ENCODE peak calls at places on chromosomes 3 and 15, in ten cellular contexts. S is fibroblast of pulmonary artery, X is cardiac muscle cell, E is fibroblast of mammary gland, D is fibroblast of lung, C is GM12878, J is astrocyte of the spinal cord, U is K562, O is dorsolateral prefrontal cortex, B is cardiac fibroblast. P is an unnamed sample.
A peak's percentile ranks its signal among the peaks of the same experiment; 100 is the strongest.

GRCh38 chr3:145182196-145182911 is 978.6 kb downstream of the PLOD2 start:
- DNase-seq in S (no peak), X (no peak), E (peak; percentile 47), D (no peak), C (no peak), J (peak; percentile 21), U (no peak), O (no peak), B (peak; percentile 3), P (no peak)

GRCh38 chr15:67329984-67330733 is 75.6 kb downstream of the IQCH start:
- DNase-seq in S (peak; percentile 8), X (no peak), E (no peak), D (no peak), C (no peak), J (no peak), U (no peak), O (no peak), B (no peak), P (no peak)

GRCh38 chr15:75029378-75030022 is 6.1 kb downstream of the PPCDC start:
- DNase-seq in S (peak; percentile 91), X (peak; percentile 92), E (peak; percentile 87), D (peak; percentile 67), C (no peak), J (peak; percentile 81), U (peak; percentile 82), O (peak; percentile 96), B (peak; percentile 91), P (peak; percentile 95)

GRCh38 chr3:53230041-53230621 is 25.7 kb downstream of the TKT start:
- DNase-seq in S (no peak), X (no peak), E (no peak), D (no peak), C (no peak), J (no peak), U (no peak), O (no peak), B (no peak), P (no peak)

GRCh38 chr15:78752492-78753358 is 58.5 kb downstream of the ADAMTS7 start:
- DNase-seq in S (no peak), X (no peak), E (no peak), D (no peak), C (no peak), J (no peak), U (no peak), O (peak; percentile 6), B (no peak), P (peak; percentile 86)

GRCh38 chr3:148955544-148956346 is 35.6 kb upstream of the GYG1 start:
- DNase-seq in S (peak; percentile 93), X (peak; percentile 81), E (peak; percentile 93), D (peak; percentile 95), C (no peak), J (peak; percentile 95), U (no peak), O (no peak), B (peak; percentile 95), P (peak; percentile 66)

GRCh38 chr3:11306815-11307589 is 34.8 kb downstream of the ATG7 start:
- DNase-seq in S (peak; percentile 58), X (peak; percentile 26), E (no peak), D (peak; percentile 71), C (no peak), J (peak; percentile 37), U (no peak), O (no peak), B (peak; percentile 29), P (no peak)

GRCh38 chr3:42556089-42556632 is 25.6 kb downstream of the SEC22C start:
- DNase-seq in S (no peak), X (no peak), E (no peak), D (no peak), C (no peak), J (no peak), U (no peak), O (no peak), B (no peak), P (no peak)

GRCh38 chr3:159807137-159808028 is 181.3 kb upstream of the IL12A start:
- DNase-seq in S (no peak), X (no peak), E (no peak), D (no peak), C (no peak), J (no peak), U (no peak), O (no peak), B (no peak), P (no peak)

GRCh38 chr3:179697933-179698332 is 45.1 kb downstream of the USP13 start:
- DNase-seq in S (no peak), X (no peak), E (no peak), D (no peak), C (no peak), J (no peak), U (no peak), O (no peak), B (no peak), P (no peak)

GRCh38 chr15:70093070-70093469 is 4.6 kb downstream of the TLE3 start:
- DNase-seq in S (peak; percentile 66), X (no peak), E (no peak), D (no peak), C (no peak), J (no peak), U (no peak), O (no peak), B (no peak), P (no peak)

GRCh38 chr3:13623101-13623654 is 74.3 kb downstream of the FBLN2 start:
- DNase-seq in S (peak; percentile 3), X (peak; percentile 27), E (no peak), D (peak; percentile 54), C (no peak), J (peak; percentile 19), U (peak; percentile 45), O (no peak), B (no peak), P (peak; percentile 21)

GRCh38 chr3:4241595-4242170 is 61.5 kb upstream of the SETMAR start:
- DNase-seq in S (no peak), X (no peak), E (no peak), D (no peak), C (no peak), J (no peak), U (no peak), O (no peak), B (no peak), P (peak; percentile 38)

GRCh38 chr3:132892956-132893355 is 145.2 kb upstream of the TMEM108 start:
- DNase-seq in S (no peak), X (no peak), E (no peak), D (no peak), C (no peak), J (no peak), U (no peak), O (no peak), B (no peak), P (no peak)

GRCh38 chr15:98760112-98760826 is 111.9 kb downstream of the IGF1R start:
- DNase-seq in S (no peak), X (no peak), E (no peak), D (no peak), C (no peak), J (no peak), U (no peak), O (no peak), B (no peak), P (no peak)

GRCh38 chr15:96160269-96160668 is 170.2 kb upstream of the NR2F2 start:
- DNase-seq in S (peak; percentile 61), X (no peak), E (peak; percentile 57), D (peak; percentile 55), C (no peak), J (peak; percentile 69), U (no peak), O (no peak), B (peak; percentile 32), P (no peak)

GRCh38 chr15:89500397-89501270 is 4.3 kb upstream of the RHCG start:
- DNase-seq in S (no peak), X (no peak), E (no peak), D (no peak), C (no peak), J (no peak), U (no peak), O (no peak), B (no peak), P (no peak)

DNA sequence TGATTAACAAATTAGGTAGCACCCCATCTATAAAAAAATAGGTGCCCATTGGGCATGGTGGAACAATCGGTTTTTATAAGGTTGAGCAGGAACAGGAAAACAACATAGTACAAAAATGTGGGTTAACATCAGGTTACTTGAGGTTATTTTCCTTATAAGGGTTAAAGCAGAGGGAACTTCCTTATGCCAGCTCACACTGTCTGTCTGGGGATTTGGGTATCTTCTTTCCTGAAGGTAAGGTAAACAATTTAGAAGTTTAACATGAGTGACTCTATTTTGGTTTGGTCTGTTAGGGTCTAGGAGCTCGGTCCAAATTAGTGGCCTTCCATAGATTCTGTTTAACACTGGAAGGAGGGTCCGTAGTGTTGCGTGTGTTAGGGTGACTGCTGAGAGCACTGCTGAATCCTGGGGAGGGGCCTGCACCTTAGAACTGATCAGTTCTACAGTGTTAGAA is 14.7 kb downstream of the CHD2 start:
- DNase-seq in S (no peak), X (no peak), E (no peak), D (no peak), C (no peak), J (no peak), U (no peak), O (no peak), B (peak; percentile 44), P (no peak)
- H3K4me3 ChIP-seq in S (no peak overlapping the region), X (no peak overlapping the region), E (no peak overlapping the region), D (no peak overlapping the region), C (peak overlapping the region; percentile 43), J (no peak overlapping the region), U (no peak overlapping the region), O (no peak overlapping the region), B (no peak overlapping the region), P (no peak overlapping the region)

GRCh38 chr15:91068966-91069365 is 31.1 kb upstream of the SV2B start:
- DNase-seq in S (no peak), X (no peak), E (no peak), D (no peak), C (no peak), J (no peak), U (no peak), O (no peak), B (no peak), P (no peak)
- TF ChIP-seq CTCF in S (no peak), X (no peak), E (peak; percentile 9), D (no peak), C (peak; percentile 8), J (no peak), U (peak; percentile 29), O (no peak), B (peak; percentile 3), P (peak; percentile 23)

GRCh38 chr3:169146112-169146665 is 517.3 kb downstream of the MECOM start:
- DNase-seq in S (peak; percentile 75), X (peak; percentile 65), E (peak; percentile 9), D (peak; percentile 78), C (no peak), J (peak; percentile 76), U (peak; percentile 51), O (no peak), B (peak; percentile 69), P (peak; percentile 13)
- H3K4me3 ChIP-seq in S (peak overlapping the region; percentile 75), X (peak overlapping the region; percentile 58), E (peak overlapping the region; percentile 61), D (peak overlapping the region; percentile 83), C (no peak overlapping the region), J (peak overlapping the region; percentile 86), U (peak overlapping the region; percentile 60), O (peak overlapping the region; percentile 47), B (peak overlapping the region; percentile 73), P (peak overlapping the region; percentile 58)

DNA sequence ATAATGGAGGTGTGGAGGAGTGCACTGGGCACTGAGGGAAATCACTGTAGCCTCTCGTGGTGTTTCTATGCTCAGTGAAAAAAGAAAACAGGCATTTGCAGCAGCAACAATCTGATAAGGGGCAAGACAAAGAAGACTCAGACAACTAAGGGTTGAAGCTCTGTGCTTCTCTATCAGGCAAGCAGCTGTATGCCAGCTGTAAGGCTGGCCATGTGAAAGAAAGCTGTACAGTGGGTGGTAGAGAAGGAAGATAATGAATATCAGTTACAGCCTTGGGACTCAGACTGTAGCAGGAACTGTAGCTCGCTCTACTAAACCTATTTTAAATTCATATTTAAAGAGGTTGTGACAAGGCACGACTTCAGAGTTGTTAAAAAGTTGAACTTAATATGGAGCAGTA is 76.3 kb downstream of the VGLL3 start:
- DNase-seq in S (no peak), X (no peak), E (no peak), D (no peak), C (no peak), J (no peak), U (no peak), O (no peak), B (no peak), P (no peak)
- TF ChIP-seq CTCF in S (no peak), X (no peak), E (no peak), D (no peak), C (no peak), J (no peak), U (no peak), O (no peak), B (no peak), P (no peak)

P was measured in BE2C.